ENCODE peak calls at places on chromosome 3, in four cellular contexts. One of them, this sample, is unnamed.
A peak's percentile ranks its signal among the peaks of the same experiment; 100 is the strongest.

GRCh38 chr3:143302638-143303171 is 183.1 kb downstream of the CHST2 start:
- DNase-seq in WTC11: no peak
- DNase-seq in HEK293T: no peak
- DNase-seq in HepG2: no peak
- DNase-seq in this sample: no peak

GRCh38 chr3:127610105-127610504 is 11.9 kb downstream of the MCM2 start:
- DNase-seq in HEK293T: no peak
- DNase-seq in WTC11: no peak
- DNase-seq in HepG2: no peak
- DNase-seq in this sample: no peak

GRCh38 chr3:97932387-97932801 is 39.8 kb downstream of the RIOX2 start:
- DNase-seq in HEK293T: no peak
- DNase-seq in WTC11: no peak
- DNase-seq in HepG2: no peak
- DNase-seq in this sample: peak; percentile 81

GRCh38 chr3:146189519-146190173 is 28.7 kb upstream of the PLOD2 start:
- DNase-seq in WTC11: no peak
- DNase-seq in HEK293T: peak; percentile 64
- DNase-seq in HepG2: peak; percentile 49
- DNase-seq in this sample: peak; percentile 52

GRCh38 chr3:126749931-126750759 is 46.1 kb downstream of the CHCHD6 start:
- DNase-seq in WTC11: no peak
- DNase-seq in HepG2: no peak
- DNase-seq in HEK293T: no peak
- DNase-seq in this sample: no peak

GRCh38 chr3:111724694-111725093 is 129.5 kb upstream of the ZBED2 start:
- DNase-seq in HEK293T: no peak
- DNase-seq in HepG2: no peak
- DNase-seq in WTC11: no peak
- DNase-seq in this sample: no peak

GRCh38 chr3:197031315-197032285 is 2.0 kb upstream of the MELTF start:
- DNase-seq in WTC11: no peak
- DNase-seq in HEK293T: no peak
- DNase-seq in HepG2: peak; percentile 96
- DNase-seq in this sample: peak; percentile 93

GRCh38 chr3:52693071-52693470 is 7.2 kb downstream of the GNL3 start:
- DNase-seq in HepG2: no peak
- DNase-seq in WTC11: no peak
- DNase-seq in HEK293T: no peak
- DNase-seq in this sample: no peak

GRCh38 chr3:49529567-49529966 is 24.7 kb upstream of the BSN start:
- DNase-seq in HEK293T: no peak
- DNase-seq in HepG2: no peak
- DNase-seq in WTC11: no peak
- DNase-seq in this sample: no peak

GRCh38 chr3:13455644-13456043 is 24.5 kb upstream of the HDAC11 start:
- DNase-seq in HEK293T: no peak
- DNase-seq in HepG2: peak; percentile 34
- DNase-seq in WTC11: no peak
- DNase-seq in this sample: no peak

GRCh38 chr3:126197854-126198584 is 17.6 kb upstream of the ALDH1L1 start:
- DNase-seq in HEK293T: peak; percentile 70
- DNase-seq in WTC11: peak; percentile 80
- DNase-seq in HepG2: peak; percentile 62
- DNase-seq in this sample: peak; percentile 20

GRCh38 chr3:9862391-9863235 is 17.4 kb downstream of the CIDEC start:
- DNase-seq in WTC11: peak; percentile 74
- DNase-seq in HEK293T: no peak
- DNase-seq in HepG2: peak; percentile 74
- DNase-seq in this sample: peak; percentile 98

GRCh38 chr3:158381274-158381868 is 189.6 kb upstream of the MLF1 start:
- DNase-seq in HepG2: no peak
- DNase-seq in WTC11: no peak
- DNase-seq in HEK293T: no peak
- DNase-seq in this sample: no peak

GRCh38 chr3:106809633-106810460 is 567.4 kb upstream of the CCDC54 start:
- DNase-seq in HEK293T: no peak
- DNase-seq in HepG2: no peak
- DNase-seq in WTC11: no peak
- DNase-seq in this sample: no peak

GRCh38 chr3:49422379-49423248 is at the start of gene AMT:
- DNase-seq in HepG2: peak; percentile 83
- DNase-seq in WTC11: peak; percentile 92
- DNase-seq in HEK293T: no peak
- DNase-seq in this sample: no peak

GRCh38 chr3:122247825-122248185 is 64.3 kb downstream of the CASR start:
- DNase-seq in WTC11: no peak
- DNase-seq in HepG2: no peak
- DNase-seq in HEK293T: no peak
- DNase-seq in this sample: no peak

GRCh38 chr3:4943553-4943952 is 35.7 kb upstream of the BHLHE40 start:
- DNase-seq in HepG2: peak; percentile 18
- DNase-seq in WTC11: peak; percentile 23
- DNase-seq in HEK293T: peak; percentile 22
- DNase-seq in this sample: no peak

GRCh38 chr3:70244422-70244821 is 68.0 kb downstream of the MDFIC2 start:
- DNase-seq in HepG2: no peak
- DNase-seq in HEK293T: no peak
- DNase-seq in WTC11: no peak
- DNase-seq in this sample: no peak
- TF ChIP-seq ELF4 in HepG2: no peak
- TF ChIP-seq ELF4 in HEK293T: no peak
- TF ChIP-seq ELF4 in WTC11: no peak
- TF ChIP-seq ELF4 in this sample: no peak

DNA sequence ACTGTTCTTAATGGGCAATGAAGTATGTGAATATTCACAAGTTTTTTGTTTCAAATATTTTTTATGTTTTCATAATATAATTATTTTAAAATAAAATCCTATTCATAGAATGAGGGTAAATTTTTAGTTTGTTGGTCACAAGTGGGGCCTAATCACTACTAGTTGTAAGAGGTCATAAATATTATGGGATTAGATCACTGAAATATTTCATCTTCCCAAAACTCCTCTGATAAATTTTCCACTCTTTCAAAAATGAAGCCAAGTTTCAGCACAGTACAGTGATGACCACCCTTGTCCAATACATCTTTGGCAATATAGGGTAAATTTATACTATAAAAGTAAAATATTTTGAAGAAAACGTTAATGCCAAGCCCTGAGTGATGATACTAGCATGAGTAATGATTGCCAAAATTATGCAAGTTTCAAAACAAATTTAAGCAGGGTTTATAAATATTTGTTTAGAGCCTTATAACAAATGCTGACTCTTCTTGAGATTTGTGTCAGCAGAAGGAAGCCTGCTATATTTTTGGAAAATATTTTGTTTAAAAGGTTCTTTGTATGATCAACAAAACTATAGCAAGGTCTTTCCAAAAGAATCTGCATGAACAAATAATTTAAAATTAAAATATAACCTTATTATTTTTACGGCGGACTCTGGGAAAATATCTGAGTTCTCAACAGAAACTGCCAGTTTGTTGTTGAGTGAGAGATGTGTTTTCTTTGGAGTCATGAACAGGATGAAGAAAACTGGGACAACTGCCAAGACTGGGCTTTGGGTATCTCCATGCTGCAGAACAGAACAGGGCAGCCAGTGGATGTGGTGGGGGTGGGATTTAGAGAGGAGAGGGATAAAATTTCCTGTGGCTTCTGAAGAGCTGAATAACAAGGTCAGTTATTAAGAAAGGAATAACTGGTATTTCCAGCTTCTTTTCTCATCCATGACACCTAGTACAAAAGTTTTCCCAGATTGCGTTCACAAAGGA is 17.9 kb upstream of the TM4SF1 start:
- DNase-seq in HEK293T: no peak
- DNase-seq in WTC11: no peak
- DNase-seq in HepG2: peak; percentile 63
- DNase-seq in this sample: no peak
- TF ChIP-seq ELF4 in HEK293T: no peak
- TF ChIP-seq ELF4 in WTC11: no peak
- TF ChIP-seq ELF4 in HepG2: no peak
- TF ChIP-seq ELF4 in this sample: no peak

GRCh38 chr3:100063929-100064461 is 50.3 kb downstream of the FILIP1L start:
- DNase-seq in HepG2: peak; percentile 89
- DNase-seq in HEK293T: no peak
- DNase-seq in WTC11: no peak
- DNase-seq in this sample: no peak
- TF ChIP-seq ELF4 in HepG2: peak; percentile 57
- TF ChIP-seq ELF4 in HEK293T: no peak
- TF ChIP-seq ELF4 in WTC11: no peak
- TF ChIP-seq ELF4 in this sample: no peak

GRCh38 chr3:188888321-188889056 is 283.3 kb upstream of the TPRG1 start:
- DNase-seq in HEK293T: no peak
- DNase-seq in HepG2: no peak
- DNase-seq in WTC11: no peak
- DNase-seq in this sample: no peak
- TF ChIP-seq ELF4 in HEK293T: no peak
- TF ChIP-seq ELF4 in HepG2: no peak
- TF ChIP-seq ELF4 in WTC11: no peak
- TF ChIP-seq ELF4 in this sample: no peak

GRCh38 chr3:140771030-140771677 is 93.3 kb downstream of the TRIM42 start:
- DNase-seq in WTC11: no peak
- DNase-seq in HEK293T: no peak
- DNase-seq in HepG2: no peak
- DNase-seq in this sample: no peak
- TF ChIP-seq ELF4 in WTC11: no peak
- TF ChIP-seq ELF4 in HEK293T: no peak
- TF ChIP-seq ELF4 in HepG2: no peak
- TF ChIP-seq ELF4 in this sample: no peak

DNA sequence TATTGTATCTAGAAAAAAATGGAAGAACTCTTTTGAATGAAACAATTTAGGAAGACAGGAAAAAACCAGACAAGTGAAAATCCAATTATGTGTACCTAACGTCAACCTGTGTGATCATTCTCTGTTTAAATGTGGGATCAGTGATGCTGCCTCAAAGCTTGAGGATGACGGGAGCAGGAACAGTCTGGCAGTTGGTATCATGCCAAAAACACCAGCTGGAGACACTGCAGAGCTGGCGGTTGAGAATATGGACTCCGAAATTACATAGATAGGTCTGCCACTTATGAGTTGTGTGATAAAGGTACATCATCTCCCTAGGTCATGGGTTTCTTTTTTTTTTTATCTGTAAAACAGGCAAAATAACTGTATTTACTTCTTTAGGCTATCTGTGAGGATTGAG is 480.5 kb downstream of the CNTN4 start:
- DNase-seq in WTC11: no peak
- DNase-seq in HEK293T: no peak
- DNase-seq in HepG2: no peak
- DNase-seq in this sample: no peak
- TF ChIP-seq ELF4 in WTC11: no peak
- TF ChIP-seq ELF4 in HEK293T: no peak
- TF ChIP-seq ELF4 in HepG2: no peak
- TF ChIP-seq ELF4 in this sample: no peak